ENCODE peak calls at places on chromosome 3, in nine cellular contexts. One of them, this sample, is unnamed.

GRCh38 chr3:57199895-57200297 is at the start of gene HESX1:
- DNase-seq in AG09309: no peak
- DNase-seq in endodermal cell: peak; percentile 91
- DNase-seq in NB4: no peak
- DNase-seq in colonic mucosa: no peak
- DNase-seq in testis: no peak
- DNase-seq in upper lobe of right lung: no peak
- DNase-seq in AG04449: no peak
- DNase-seq in GM06990: no peak
- DNase-seq in this sample: no peak

GRCh38 chr3:14472471-14473351 is 67.4 kb downstream of the GRIP2 start:
- DNase-seq in endodermal cell: peak; percentile 83
- DNase-seq in colonic mucosa: peak; percentile 29
- DNase-seq in AG09309: peak; percentile 80
- DNase-seq in upper lobe of right lung: peak; percentile 79
- DNase-seq in NB4: peak; percentile 27
- DNase-seq in GM06990: no peak
- DNase-seq in AG04449: no peak
- DNase-seq in testis: no peak
- DNase-seq in this sample: peak; percentile 35

GRCh38 chr3:188294823-188295487 is 141.0 kb downstream of the LPP start:
- DNase-seq in NB4: no peak
- DNase-seq in endodermal cell: no peak
- DNase-seq in testis: no peak
- DNase-seq in upper lobe of right lung: no peak
- DNase-seq in AG09309: peak; percentile 80
- DNase-seq in GM06990: no peak
- DNase-seq in colonic mucosa: peak; percentile 41
- DNase-seq in AG04449: peak; percentile 92
- DNase-seq in this sample: no peak

GRCh38 chr3:98333989-98334606 is 19.6 kb upstream of the OR5K4 start:
- DNase-seq in AG04449: no peak
- DNase-seq in upper lobe of right lung: no peak
- DNase-seq in GM06990: no peak
- DNase-seq in endodermal cell: no peak
- DNase-seq in testis: no peak
- DNase-seq in AG09309: no peak
- DNase-seq in NB4: no peak
- DNase-seq in colonic mucosa: no peak
- DNase-seq in this sample: no peak

GRCh38 chr3:81279481-81280273 is 481.8 kb downstream of the GBE1 start:
- DNase-seq in colonic mucosa: no peak
- DNase-seq in AG04449: no peak
- DNase-seq in AG09309: no peak
- DNase-seq in NB4: no peak
- DNase-seq in upper lobe of right lung: no peak
- DNase-seq in testis: no peak
- DNase-seq in endodermal cell: no peak
- DNase-seq in GM06990: no peak
- DNase-seq in this sample: no peak

GRCh38 chr3:150761831-150762661 is 923 bp downstream of the SIAH2 start:
- DNase-seq in endodermal cell: peak; percentile 79
- DNase-seq in GM06990: peak; percentile 44
- DNase-seq in testis: peak; percentile 87
- DNase-seq in AG09309: no peak
- DNase-seq in upper lobe of right lung: peak; percentile 71
- DNase-seq in NB4: peak; percentile 54
- DNase-seq in AG04449: no peak
- DNase-seq in colonic mucosa: peak; percentile 80
- DNase-seq in this sample: peak; percentile 42

GRCh38 chr3:185733980-185734724 is 90.7 kb downstream of the IGF2BP2 start:
- DNase-seq in NB4: peak; percentile 73
- DNase-seq in upper lobe of right lung: no peak
- DNase-seq in colonic mucosa: peak; percentile 82
- DNase-seq in GM06990: no peak
- DNase-seq in testis: peak; percentile 64
- DNase-seq in AG04449: no peak
- DNase-seq in endodermal cell: peak; percentile 84
- DNase-seq in AG09309: peak; percentile 51
- DNase-seq in this sample: peak; percentile 79

GRCh38 chr3:131349946-131350347 is 31.6 kb upstream of the NUDT16 start:
- DNase-seq in testis: no peak
- DNase-seq in AG04449: peak; percentile 56
- DNase-seq in NB4: no peak
- DNase-seq in GM06990: no peak
- DNase-seq in AG09309: peak; percentile 35
- DNase-seq in endodermal cell: no peak
- DNase-seq in upper lobe of right lung: no peak
- DNase-seq in colonic mucosa: no peak
- DNase-seq in this sample: no peak

GRCh38 chr3:61997112-61997511 is 376.2 kb downstream of the FEZF2 start:
- DNase-seq in NB4: no peak
- DNase-seq in AG04449: no peak
- DNase-seq in endodermal cell: no peak
- DNase-seq in colonic mucosa: no peak
- DNase-seq in GM06990: no peak
- DNase-seq in AG09309: no peak
- DNase-seq in testis: no peak
- DNase-seq in upper lobe of right lung: no peak
- DNase-seq in this sample: no peak

GRCh38 chr3:15107075-15107947 is 8.4 kb upstream of the RBSN start:
- DNase-seq in AG04449: no peak
- DNase-seq in GM06990: no peak
- DNase-seq in testis: no peak
- DNase-seq in colonic mucosa: no peak
- DNase-seq in upper lobe of right lung: no peak
- DNase-seq in AG09309: no peak
- DNase-seq in endodermal cell: peak; percentile 58
- DNase-seq in NB4: no peak
- DNase-seq in this sample: no peak

GRCh38 chr3:128491071-128491899 is 1.7 kb downstream of the GATA2 start:
- DNase-seq in NB4: peak; percentile 36
- DNase-seq in testis: no peak
- DNase-seq in AG04449: no peak
- DNase-seq in AG09309: no peak
- DNase-seq in GM06990: no peak
- DNase-seq in colonic mucosa: no peak
- DNase-seq in endodermal cell: peak; percentile 79
- DNase-seq in upper lobe of right lung: peak; percentile 34
- DNase-seq in this sample: no peak

GRCh38 chr3:99774467-99774866 is 43.2 kb upstream of the CMSS1 start:
- DNase-seq in upper lobe of right lung: no peak
- DNase-seq in AG04449: no peak
- DNase-seq in testis: no peak
- DNase-seq in AG09309: peak; percentile 75
- DNase-seq in GM06990: peak; percentile 9
- DNase-seq in colonic mucosa: no peak
- DNase-seq in endodermal cell: no peak
- DNase-seq in NB4: no peak
- DNase-seq in this sample: peak; percentile 73

GRCh38 chr3:193843447-193844301 is 250.7 kb downstream of the OPA1 start:
- DNase-seq in colonic mucosa: peak; percentile 79
- DNase-seq in AG04449: no peak
- DNase-seq in endodermal cell: peak; percentile 42
- DNase-seq in upper lobe of right lung: no peak
- DNase-seq in NB4: no peak
- DNase-seq in testis: no peak
- DNase-seq in AG09309: no peak
- DNase-seq in GM06990: no peak
- DNase-seq in this sample: no peak

GRCh38 chr3:10392244-10392643 is 71.3 kb upstream of the SEC13 start:
- DNase-seq in upper lobe of right lung: no peak
- DNase-seq in colonic mucosa: no peak
- DNase-seq in AG09309: no peak
- DNase-seq in GM06990: no peak
- DNase-seq in AG04449: no peak
- DNase-seq in testis: no peak
- DNase-seq in NB4: peak; percentile 27
- DNase-seq in endodermal cell: peak; percentile 61
- DNase-seq in this sample: no peak

GRCh38 chr3:171879472-171879871 is 36.3 kb downstream of the TMEM212 start:
- DNase-seq in colonic mucosa: no peak
- DNase-seq in GM06990: no peak
- DNase-seq in endodermal cell: no peak
- DNase-seq in NB4: no peak
- DNase-seq in AG09309: no peak
- DNase-seq in AG04449: no peak
- DNase-seq in testis: no peak
- DNase-seq in upper lobe of right lung: no peak
- DNase-seq in this sample: no peak

GRCh38 chr3:107988464-107989156 is 102.2 kb downstream of the CD47 start:
- DNase-seq in colonic mucosa: peak; percentile 85
- DNase-seq in testis: peak; percentile 42
- DNase-seq in GM06990: no peak
- DNase-seq in AG09309: no peak
- DNase-seq in upper lobe of right lung: peak; percentile 83
- DNase-seq in endodermal cell: no peak
- DNase-seq in NB4: no peak
- DNase-seq in AG04449: no peak
- DNase-seq in this sample: no peak

GRCh38 chr3:12139111-12139511 is 19.6 kb downstream of the TIMP4 start:
- DNase-seq in endodermal cell: peak; percentile 82
- DNase-seq in GM06990: no peak
- DNase-seq in AG04449: no peak
- DNase-seq in upper lobe of right lung: no peak
- DNase-seq in colonic mucosa: no peak
- DNase-seq in testis: peak; percentile 43
- DNase-seq in NB4: peak; percentile 78
- DNase-seq in AG09309: no peak
- DNase-seq in this sample: peak; percentile 40

GRCh38 chr3:152365126-152365525 is 96.4 kb downstream of the MBNL1 start:
- DNase-seq in NB4: no peak
- DNase-seq in upper lobe of right lung: no peak
- DNase-seq in colonic mucosa: no peak
- DNase-seq in AG04449: no peak
- DNase-seq in GM06990: no peak
- DNase-seq in testis: no peak
- DNase-seq in AG09309: no peak
- DNase-seq in endodermal cell: no peak
- DNase-seq in this sample: no peak
- H3K4me3 ChIP-seq in NB4: no peak overlapping the region
- H3K4me3 ChIP-seq in upper lobe of right lung: no peak overlapping the region
- H3K4me3 ChIP-seq in colonic mucosa: no peak overlapping the region
- H3K4me3 ChIP-seq in AG04449: no peak overlapping the region
- H3K4me3 ChIP-seq in GM06990: no peak overlapping the region
- H3K4me3 ChIP-seq in testis: no peak overlapping the region
- H3K4me3 ChIP-seq in AG09309: no peak overlapping the region
- H3K4me3 ChIP-seq in endodermal cell: no peak overlapping the region
- H3K4me3 ChIP-seq in this sample: no peak overlapping the region

GRCh38 chr3:50194128-50194902 is 2.9 kb downstream of the GNAT1 start:
- DNase-seq in GM06990: peak; percentile 87
- DNase-seq in AG04449: no peak
- DNase-seq in endodermal cell: peak; percentile 91
- DNase-seq in upper lobe of right lung: peak; percentile 82
- DNase-seq in AG09309: no peak
- DNase-seq in colonic mucosa: peak; percentile 63
- DNase-seq in NB4: peak; percentile 80
- DNase-seq in testis: peak; percentile 75
- DNase-seq in this sample: peak; percentile 71

GRCh38 chr3:50196253-50196801 is 4.9 kb downstream of the GNAT1 start:
- DNase-seq in AG04449: no peak
- DNase-seq in testis: no peak
- DNase-seq in AG09309: no peak
- DNase-seq in endodermal cell: no peak
- DNase-seq in upper lobe of right lung: no peak
- DNase-seq in colonic mucosa: no peak
- DNase-seq in GM06990: no peak
- DNase-seq in NB4: no peak
- DNase-seq in this sample: no peak

GRCh38 chr3:50193746-50194127 is 2.3 kb downstream of the GNAT1 start:
- DNase-seq in GM06990: no peak
- DNase-seq in NB4: no peak
- DNase-seq in testis: no peak
- DNase-seq in colonic mucosa: no peak
- DNase-seq in AG09309: no peak
- DNase-seq in AG04449: no peak
- DNase-seq in upper lobe of right lung: no peak
- DNase-seq in endodermal cell: no peak
- DNase-seq in this sample: no peak

GRCh38 chr3:50194903-50195500 is 3.6 kb downstream of the GNAT1 start:
- DNase-seq in upper lobe of right lung: no peak
- DNase-seq in endodermal cell: peak; percentile 87
- DNase-seq in colonic mucosa: no peak
- DNase-seq in AG04449: no peak
- DNase-seq in testis: no peak
- DNase-seq in NB4: peak; percentile 30
- DNase-seq in GM06990: no peak
- DNase-seq in AG09309: no peak
- DNase-seq in this sample: peak; percentile 26

GRCh38 chr3:50195501-50196252 is 4.3 kb downstream of the GNAT1 start:
- DNase-seq in colonic mucosa: no peak
- DNase-seq in AG04449: no peak
- DNase-seq in AG09309: no peak
- DNase-seq in NB4: no peak
- DNase-seq in upper lobe of right lung: no peak
- DNase-seq in testis: no peak
- DNase-seq in GM06990: no peak
- DNase-seq in endodermal cell: no peak
- DNase-seq in this sample: no peak
- H3K4me3 ChIP-seq in colonic mucosa: no peak overlapping the region
- H3K4me3 ChIP-seq in AG04449: no peak overlapping the region
- H3K4me3 ChIP-seq in AG09309: no peak overlapping the region
- H3K4me3 ChIP-seq in NB4: no peak overlapping the region
- H3K4me3 ChIP-seq in upper lobe of right lung: no peak overlapping the region
- H3K4me3 ChIP-seq in testis: no peak overlapping the region
- H3K4me3 ChIP-seq in GM06990: no peak overlapping the region
- H3K4me3 ChIP-seq in endodermal cell: no peak overlapping the region
- H3K4me3 ChIP-seq in this sample: no peak overlapping the region

GRCh38 chr3:105785790-105786189 is 83.0 kb downstream of the CBLB start:
- DNase-seq in AG04449: no peak
- DNase-seq in testis: no peak
- DNase-seq in colonic mucosa: no peak
- DNase-seq in endodermal cell: no peak
- DNase-seq in GM06990: no peak
- DNase-seq in AG09309: no peak
- DNase-seq in NB4: no peak
- DNase-seq in upper lobe of right lung: no peak
- DNase-seq in this sample: no peak
- H3K4me3 ChIP-seq in AG04449: no peak overlapping the region
- H3K4me3 ChIP-seq in testis: no peak overlapping the region
- H3K4me3 ChIP-seq in colonic mucosa: no peak overlapping the region
- H3K4me3 ChIP-seq in endodermal cell: no peak overlapping the region
- H3K4me3 ChIP-seq in GM06990: no peak overlapping the region
- H3K4me3 ChIP-seq in AG09309: no peak overlapping the region
- H3K4me3 ChIP-seq in NB4: no peak overlapping the region
- H3K4me3 ChIP-seq in upper lobe of right lung: no peak overlapping the region
- H3K4me3 ChIP-seq in this sample: no peak overlapping the region

DNA sequence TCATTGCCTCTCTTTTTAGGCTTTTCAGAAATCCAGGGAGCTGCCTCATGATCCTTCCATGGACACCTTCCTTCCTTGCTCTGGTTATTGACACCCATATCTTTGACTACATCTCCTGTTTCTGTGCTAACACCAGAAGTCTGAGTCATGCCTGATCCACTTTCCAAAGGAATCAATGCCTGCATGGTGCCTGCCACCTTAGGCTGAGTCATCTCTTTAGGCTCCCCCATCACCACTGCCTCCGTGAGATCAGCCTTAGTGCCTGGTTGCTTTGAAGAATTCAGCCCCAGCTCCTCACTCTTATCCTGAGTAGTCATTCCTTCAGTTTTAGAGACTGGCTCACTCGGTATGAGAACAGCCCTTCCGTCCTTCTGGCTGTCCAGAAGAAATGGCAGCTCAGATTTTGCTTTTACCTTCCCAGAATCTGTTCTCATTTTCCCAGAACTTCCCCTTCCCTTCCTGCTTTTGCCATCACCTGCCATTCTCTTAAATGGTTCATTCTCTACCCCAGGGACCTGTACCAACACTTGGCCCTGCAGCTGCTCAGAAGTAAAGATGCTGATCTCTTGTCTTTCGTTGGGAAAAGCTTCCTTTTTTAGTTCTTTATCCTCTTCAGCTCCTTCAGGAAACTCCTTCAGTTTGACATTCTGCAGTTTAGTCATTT is 105.3 kb downstream of the MAP4 start:
- DNase-seq in testis: no peak
- DNase-seq in colonic mucosa: no peak
- DNase-seq in NB4: no peak
- DNase-seq in GM06990: no peak
- DNase-seq in upper lobe of right lung: no peak
- DNase-seq in AG09309: peak; percentile 47
- DNase-seq in AG04449: peak; percentile 62
- DNase-seq in endodermal cell: peak; percentile 75
- DNase-seq in this sample: no peak
- H3K4me3 ChIP-seq in testis: no peak overlapping the region
- H3K4me3 ChIP-seq in colonic mucosa: no peak overlapping the region
- H3K4me3 ChIP-seq in NB4: no peak overlapping the region
- H3K4me3 ChIP-seq in GM06990: no peak overlapping the region
- H3K4me3 ChIP-seq in upper lobe of right lung: no peak overlapping the region
- H3K4me3 ChIP-seq in AG09309: no peak overlapping the region
- H3K4me3 ChIP-seq in AG04449: no peak overlapping the region
- H3K4me3 ChIP-seq in endodermal cell: no peak overlapping the region
- H3K4me3 ChIP-seq in this sample: no peak overlapping the region

This sample was measured in GM12865.